ENCODE peak calls at places on chromosomes 3 and 15, in ten cellular contexts. One of them, this sample, is unnamed.

GRCh38 chr15:93034512-93034911 is 54.5 kb downstream of the RGMA start:
- DNase-seq in Daoy: no peak
- DNase-seq in activated CD8-positive, alpha-beta memory T cell treated with anti-CD3 and anti-CD28 coated beads, Interleukin-2, amount 50 U/mL, for 48 hours: no peak
- DNase-seq in fibroblast of mammary gland: no peak
- DNase-seq in EH: no peak
- DNase-seq in frontal cortex: no peak
- DNase-seq in A549: no peak
- DNase-seq in psoas muscle: no peak
- DNase-seq in transverse colon: no peak
- DNase-seq in HCEC 1CT: no peak
- DNase-seq in this sample: no peak

GRCh38 chr3:102529452-102529851 is 94.6 kb downstream of the ZPLD1 start:
- DNase-seq in Daoy: peak
- DNase-seq in activated CD8-positive, alpha-beta memory T cell treated with anti-CD3 and anti-CD28 coated beads, Interleukin-2, amount 50 U/mL, for 48 hours: no peak
- DNase-seq in fibroblast of mammary gland: peak
- DNase-seq in EH: peak
- DNase-seq in frontal cortex: no peak
- DNase-seq in A549: peak
- DNase-seq in psoas muscle: no peak
- DNase-seq in transverse colon: no peak
- DNase-seq in HCEC 1CT: peak
- DNase-seq in this sample: peak

GRCh38 chr3:113838631-113839209 is at the start of gene GRAMD1C:
- DNase-seq in Daoy: peak
- DNase-seq in activated CD8-positive, alpha-beta memory T cell treated with anti-CD3 and anti-CD28 coated beads, Interleukin-2, amount 50 U/mL, for 48 hours: peak
- DNase-seq in fibroblast of mammary gland: peak
- DNase-seq in EH: peak
- DNase-seq in frontal cortex: peak
- DNase-seq in A549: peak
- DNase-seq in psoas muscle: peak
- DNase-seq in transverse colon: peak
- DNase-seq in HCEC 1CT: peak
- DNase-seq in this sample: peak

GRCh38 chr3:21105784-21106183 is 645.2 kb downstream of the ZNF385D start:
- DNase-seq in Daoy: no peak
- DNase-seq in activated CD8-positive, alpha-beta memory T cell treated with anti-CD3 and anti-CD28 coated beads, Interleukin-2, amount 50 U/mL, for 48 hours: no peak
- DNase-seq in fibroblast of mammary gland: no peak
- DNase-seq in EH: no peak
- DNase-seq in frontal cortex: no peak
- DNase-seq in A549: no peak
- DNase-seq in psoas muscle: no peak
- DNase-seq in transverse colon: no peak
- DNase-seq in HCEC 1CT: no peak
- DNase-seq in this sample: no peak

GRCh38 chr3:166274342-166274741 is 437.1 kb upstream of the BCHE start:
- DNase-seq in Daoy: no peak
- DNase-seq in activated CD8-positive, alpha-beta memory T cell treated with anti-CD3 and anti-CD28 coated beads, Interleukin-2, amount 50 U/mL, for 48 hours: no peak
- DNase-seq in fibroblast of mammary gland: peak
- DNase-seq in EH: no peak
- DNase-seq in frontal cortex: no peak
- DNase-seq in A549: no peak
- DNase-seq in psoas muscle: no peak
- DNase-seq in transverse colon: no peak
- DNase-seq in HCEC 1CT: peak
- DNase-seq in this sample: peak

GRCh38 chr3:139299261-139300132 is 44.3 kb upstream of the MRPS22 start:
- DNase-seq in Daoy: peak
- DNase-seq in activated CD8-positive, alpha-beta memory T cell treated with anti-CD3 and anti-CD28 coated beads, Interleukin-2, amount 50 U/mL, for 48 hours: no peak
- DNase-seq in fibroblast of mammary gland: peak
- DNase-seq in EH: peak
- DNase-seq in frontal cortex: no peak
- DNase-seq in A549: peak
- DNase-seq in psoas muscle: no peak
- DNase-seq in transverse colon: no peak
- DNase-seq in HCEC 1CT: peak
- DNase-seq in this sample: peak

GRCh38 chr3:181711325-181712135 is at the start of gene SOX2:
- DNase-seq in Daoy: peak
- DNase-seq in activated CD8-positive, alpha-beta memory T cell treated with anti-CD3 and anti-CD28 coated beads, Interleukin-2, amount 50 U/mL, for 48 hours: no peak
- DNase-seq in fibroblast of mammary gland: peak
- DNase-seq in EH: peak
- DNase-seq in frontal cortex: peak
- DNase-seq in A549: peak
- DNase-seq in psoas muscle: peak
- DNase-seq in transverse colon: peak
- DNase-seq in HCEC 1CT: no peak
- DNase-seq in this sample: peak

GRCh38 chr3:157115069-157116006 is 44.6 kb downstream of the CCNL1 start:
- DNase-seq in Daoy: peak
- DNase-seq in activated CD8-positive, alpha-beta memory T cell treated with anti-CD3 and anti-CD28 coated beads, Interleukin-2, amount 50 U/mL, for 48 hours: no peak
- DNase-seq in fibroblast of mammary gland: no peak
- DNase-seq in EH: peak
- DNase-seq in frontal cortex: no peak
- DNase-seq in A549: no peak
- DNase-seq in psoas muscle: no peak
- DNase-seq in transverse colon: no peak
- DNase-seq in HCEC 1CT: no peak
- DNase-seq in this sample: peak

GRCh38 chr15:100211855-100212850 is 129.6 kb downstream of the ADAMTS17 start:
- DNase-seq in Daoy: no peak
- DNase-seq in activated CD8-positive, alpha-beta memory T cell treated with anti-CD3 and anti-CD28 coated beads, Interleukin-2, amount 50 U/mL, for 48 hours: no peak
- DNase-seq in fibroblast of mammary gland: no peak
- DNase-seq in EH: no peak
- DNase-seq in frontal cortex: no peak
- DNase-seq in A549: no peak
- DNase-seq in psoas muscle: no peak
- DNase-seq in transverse colon: peak
- DNase-seq in HCEC 1CT: no peak
- DNase-seq in this sample: no peak

GRCh38 chr3:14146381-14147062 is 21.7 kb downstream of the TMEM43 start:
- DNase-seq in Daoy: no peak
- DNase-seq in activated CD8-positive, alpha-beta memory T cell treated with anti-CD3 and anti-CD28 coated beads, Interleukin-2, amount 50 U/mL, for 48 hours: no peak
- DNase-seq in fibroblast of mammary gland: no peak
- DNase-seq in EH: no peak
- DNase-seq in frontal cortex: no peak
- DNase-seq in A549: no peak
- DNase-seq in psoas muscle: no peak
- DNase-seq in transverse colon: no peak
- DNase-seq in HCEC 1CT: no peak
- DNase-seq in this sample: no peak

GRCh38 chr3:165259518-165260193 is 63.5 kb upstream of the SLITRK3 start:
- DNase-seq in Daoy: no peak
- DNase-seq in activated CD8-positive, alpha-beta memory T cell treated with anti-CD3 and anti-CD28 coated beads, Interleukin-2, amount 50 U/mL, for 48 hours: no peak
- DNase-seq in fibroblast of mammary gland: peak
- DNase-seq in EH: no peak
- DNase-seq in frontal cortex: no peak
- DNase-seq in A549: peak
- DNase-seq in psoas muscle: no peak
- DNase-seq in transverse colon: no peak
- DNase-seq in HCEC 1CT: no peak
- DNase-seq in this sample: peak

GRCh38 chr3:172310361-172310760 is 137.9 kb downstream of the GHSR start:
- DNase-seq in Daoy: no peak
- DNase-seq in activated CD8-positive, alpha-beta memory T cell treated with anti-CD3 and anti-CD28 coated beads, Interleukin-2, amount 50 U/mL, for 48 hours: no peak
- DNase-seq in fibroblast of mammary gland: no peak
- DNase-seq in EH: no peak
- DNase-seq in frontal cortex: no peak
- DNase-seq in A549: no peak
- DNase-seq in psoas muscle: no peak
- DNase-seq in transverse colon: no peak
- DNase-seq in HCEC 1CT: no peak
- DNase-seq in this sample: no peak

GRCh38 chr15:68431037-68431791 is 749 bp downstream of the ITGA11 start:
- DNase-seq in Daoy: peak
- DNase-seq in activated CD8-positive, alpha-beta memory T cell treated with anti-CD3 and anti-CD28 coated beads, Interleukin-2, amount 50 U/mL, for 48 hours: peak
- DNase-seq in fibroblast of mammary gland: no peak
- DNase-seq in EH: peak
- DNase-seq in frontal cortex: no peak
- DNase-seq in A549: no peak
- DNase-seq in psoas muscle: peak
- DNase-seq in transverse colon: no peak
- DNase-seq in HCEC 1CT: no peak
- DNase-seq in this sample: peak

GRCh38 chr3:29319798-29320197 is 38.9 kb downstream of the RBMS3 start:
- DNase-seq in Daoy: no peak
- DNase-seq in activated CD8-positive, alpha-beta memory T cell treated with anti-CD3 and anti-CD28 coated beads, Interleukin-2, amount 50 U/mL, for 48 hours: no peak
- DNase-seq in fibroblast of mammary gland: no peak
- DNase-seq in EH: no peak
- DNase-seq in frontal cortex: no peak
- DNase-seq in A549: no peak
- DNase-seq in psoas muscle: no peak
- DNase-seq in transverse colon: no peak
- DNase-seq in HCEC 1CT: no peak
- DNase-seq in this sample: peak

GRCh38 chr3:49805884-49806701 is 3.0 kb downstream of the INKA1 start:
- DNase-seq in Daoy: no peak
- DNase-seq in activated CD8-positive, alpha-beta memory T cell treated with anti-CD3 and anti-CD28 coated beads, Interleukin-2, amount 50 U/mL, for 48 hours: no peak
- DNase-seq in fibroblast of mammary gland: no peak
- DNase-seq in EH: no peak
- DNase-seq in frontal cortex: no peak
- DNase-seq in A549: no peak
- DNase-seq in psoas muscle: no peak
- DNase-seq in transverse colon: peak
- DNase-seq in HCEC 1CT: no peak
- DNase-seq in this sample: no peak

GRCh38 chr3:146498002-146498736 is 28.8 kb upstream of the PLSCR2 start:
- DNase-seq in Daoy: no peak
- DNase-seq in activated CD8-positive, alpha-beta memory T cell treated with anti-CD3 and anti-CD28 coated beads, Interleukin-2, amount 50 U/mL, for 48 hours: peak
- DNase-seq in fibroblast of mammary gland: no peak
- DNase-seq in EH: no peak
- DNase-seq in frontal cortex: no peak
- DNase-seq in A549: no peak
- DNase-seq in psoas muscle: no peak
- DNase-seq in transverse colon: no peak
- DNase-seq in HCEC 1CT: no peak
- DNase-seq in this sample: no peak

GRCh38 chr15:29774900-29775299 is 47.4 kb downstream of the TJP1 start:
- DNase-seq in Daoy: peak
- DNase-seq in activated CD8-positive, alpha-beta memory T cell treated with anti-CD3 and anti-CD28 coated beads, Interleukin-2, amount 50 U/mL, for 48 hours: no peak
- DNase-seq in fibroblast of mammary gland: peak
- DNase-seq in EH: peak
- DNase-seq in frontal cortex: no peak
- DNase-seq in A549: peak
- DNase-seq in psoas muscle: no peak
- DNase-seq in transverse colon: no peak
- DNase-seq in HCEC 1CT: peak
- DNase-seq in this sample: peak

GRCh38 chr15:91926871-91927270 is 73.4 kb downstream of the SLCO3A1 start:
- DNase-seq in Daoy: no peak
- DNase-seq in activated CD8-positive, alpha-beta memory T cell treated with anti-CD3 and anti-CD28 coated beads, Interleukin-2, amount 50 U/mL, for 48 hours: no peak
- DNase-seq in fibroblast of mammary gland: peak
- DNase-seq in EH: no peak
- DNase-seq in frontal cortex: no peak
- DNase-seq in A549: no peak
- DNase-seq in psoas muscle: no peak
- DNase-seq in transverse colon: no peak
- DNase-seq in HCEC 1CT: no peak
- DNase-seq in this sample: no peak

GRCh38 chr15:70299931-70300858 is 202.5 kb upstream of the TLE3 start:
- DNase-seq in Daoy: no peak
- DNase-seq in activated CD8-positive, alpha-beta memory T cell treated with anti-CD3 and anti-CD28 coated beads, Interleukin-2, amount 50 U/mL, for 48 hours: peak
- DNase-seq in fibroblast of mammary gland: no peak
- DNase-seq in EH: no peak
- DNase-seq in frontal cortex: no peak
- DNase-seq in A549: no peak
- DNase-seq in psoas muscle: no peak
- DNase-seq in transverse colon: peak
- DNase-seq in HCEC 1CT: no peak
- DNase-seq in this sample: no peak

GRCh38 chr3:166052440-166052839 is 215.2 kb upstream of the BCHE start:
- DNase-seq in Daoy: no peak
- DNase-seq in activated CD8-positive, alpha-beta memory T cell treated with anti-CD3 and anti-CD28 coated beads, Interleukin-2, amount 50 U/mL, for 48 hours: no peak
- DNase-seq in fibroblast of mammary gland: no peak
- DNase-seq in EH: no peak
- DNase-seq in frontal cortex: no peak
- DNase-seq in A549: no peak
- DNase-seq in psoas muscle: no peak
- DNase-seq in transverse colon: no peak
- DNase-seq in HCEC 1CT: no peak
- DNase-seq in this sample: no peak

GRCh38 chr15:80152896-80153876 is at the start of gene FAH:
- DNase-seq in Daoy: peak
- DNase-seq in activated CD8-positive, alpha-beta memory T cell treated with anti-CD3 and anti-CD28 coated beads, Interleukin-2, amount 50 U/mL, for 48 hours: peak
- DNase-seq in fibroblast of mammary gland: peak
- DNase-seq in EH: peak
- DNase-seq in frontal cortex: no peak
- DNase-seq in A549: no peak
- DNase-seq in psoas muscle: no peak
- DNase-seq in transverse colon: peak
- DNase-seq in HCEC 1CT: peak
- DNase-seq in this sample: peak

GRCh38 chr15:64089553-64090280 is 3.9 kb downstream of the CIAO2A start:
- DNase-seq in Daoy: no peak
- DNase-seq in activated CD8-positive, alpha-beta memory T cell treated with anti-CD3 and anti-CD28 coated beads, Interleukin-2, amount 50 U/mL, for 48 hours: no peak
- DNase-seq in fibroblast of mammary gland: no peak
- DNase-seq in EH: no peak
- DNase-seq in frontal cortex: peak
- DNase-seq in A549: no peak
- DNase-seq in psoas muscle: no peak
- DNase-seq in transverse colon: no peak
- DNase-seq in HCEC 1CT: no peak
- DNase-seq in this sample: no peak

GRCh38 chr15:101243420-101243819 is 8.4 kb downstream of the CHSY1 start:
- DNase-seq in Daoy: no peak
- DNase-seq in activated CD8-positive, alpha-beta memory T cell treated with anti-CD3 and anti-CD28 coated beads, Interleukin-2, amount 50 U/mL, for 48 hours: no peak
- DNase-seq in fibroblast of mammary gland: no peak
- DNase-seq in EH: no peak
- DNase-seq in frontal cortex: no peak
- DNase-seq in A549: no peak
- DNase-seq in psoas muscle: no peak
- DNase-seq in transverse colon: no peak
- DNase-seq in HCEC 1CT: no peak
- DNase-seq in this sample: no peak

GRCh38 chr3:57709559-57709958 is 16.7 kb upstream of the DENND6A start:
- DNase-seq in Daoy: peak
- DNase-seq in activated CD8-positive, alpha-beta memory T cell treated with anti-CD3 and anti-CD28 coated beads, Interleukin-2, amount 50 U/mL, for 48 hours: no peak
- DNase-seq in fibroblast of mammary gland: no peak
- DNase-seq in EH: peak
- DNase-seq in frontal cortex: no peak
- DNase-seq in A549: no peak
- DNase-seq in psoas muscle: no peak
- DNase-seq in transverse colon: no peak
- DNase-seq in HCEC 1CT: no peak
- DNase-seq in this sample: no peak

GRCh38 chr3:143754090-143754489 is 94.2 kb downstream of the SLC9A9 start:
- DNase-seq in Daoy: no peak
- DNase-seq in activated CD8-positive, alpha-beta memory T cell treated with anti-CD3 and anti-CD28 coated beads, Interleukin-2, amount 50 U/mL, for 48 hours: no peak
- DNase-seq in fibroblast of mammary gland: no peak
- DNase-seq in EH: no peak
- DNase-seq in frontal cortex: no peak
- DNase-seq in A549: no peak
- DNase-seq in psoas muscle: no peak
- DNase-seq in transverse colon: no peak
- DNase-seq in HCEC 1CT: no peak
- DNase-seq in this sample: no peak

GRCh38 chr15:70104227-70104626 is 6.5 kb upstream of the TLE3 start:
- DNase-seq in Daoy: no peak
- DNase-seq in activated CD8-positive, alpha-beta memory T cell treated with anti-CD3 and anti-CD28 coated beads, Interleukin-2, amount 50 U/mL, for 48 hours: no peak
- DNase-seq in fibroblast of mammary gland: no peak
- DNase-seq in EH: no peak
- DNase-seq in frontal cortex: no peak
- DNase-seq in A549: no peak
- DNase-seq in psoas muscle: no peak
- DNase-seq in transverse colon: no peak
- DNase-seq in HCEC 1CT: no peak
- DNase-seq in this sample: no peak

GRCh38 chr15:93703092-93703785 is 528.1 kb upstream of the MCTP2 start:
- DNase-seq in Daoy: peak
- DNase-seq in activated CD8-positive, alpha-beta memory T cell treated with anti-CD3 and anti-CD28 coated beads, Interleukin-2, amount 50 U/mL, for 48 hours: no peak
- DNase-seq in fibroblast of mammary gland: no peak
- DNase-seq in EH: no peak
- DNase-seq in frontal cortex: no peak
- DNase-seq in A549: no peak
- DNase-seq in psoas muscle: no peak
- DNase-seq in transverse colon: no peak
- DNase-seq in HCEC 1CT: no peak
- DNase-seq in this sample: no peak

GRCh38 chr3:142690613-142691012 is 33.2 kb upstream of the TRPC1 start:
- DNase-seq in Daoy: no peak
- DNase-seq in activated CD8-positive, alpha-beta memory T cell treated with anti-CD3 and anti-CD28 coated beads, Interleukin-2, amount 50 U/mL, for 48 hours: no peak
- DNase-seq in fibroblast of mammary gland: no peak
- DNase-seq in EH: no peak
- DNase-seq in frontal cortex: no peak
- DNase-seq in A549: no peak
- DNase-seq in psoas muscle: no peak
- DNase-seq in transverse colon: no peak
- DNase-seq in HCEC 1CT: no peak
- DNase-seq in this sample: no peak